ENCODE peak calls at places on chromosome X, in five cellular contexts. One of them, this sample, is unnamed.

GRCh38 chrX:63658920-63659319 is 126.1 kb downstream of the ARHGEF9 start:
- DNase-seq in heart right ventricle: peak
- DNase-seq in HepG2: no peak
- DNase-seq in GM20000: no peak
- DNase-seq in kidney: no peak
- DNase-seq in this sample: no peak

GRCh38 chrX:68640661-68641060 is 6.8 kb upstream of the STARD8 start:
- DNase-seq in heart right ventricle: no peak
- DNase-seq in HepG2: no peak
- DNase-seq in GM20000: no peak
- DNase-seq in kidney: no peak
- DNase-seq in this sample: no peak

GRCh38 chrX:130079824-130080406 is 30.4 kb downstream of the ELF4 start:
- DNase-seq in heart right ventricle: peak
- DNase-seq in HepG2: peak
- DNase-seq in GM20000: peak
- DNase-seq in kidney: no peak
- DNase-seq in this sample: peak

GRCh38 chrX:110795645-110796510 is at the start of gene CHRDL1:
- DNase-seq in heart right ventricle: no peak
- DNase-seq in HepG2: no peak
- DNase-seq in GM20000: no peak
- DNase-seq in kidney: peak
- DNase-seq in this sample: no peak

GRCh38 chrX:40411350-40412111 is 169.2 kb upstream of the ATP6AP2 start:
- DNase-seq in heart right ventricle: no peak
- DNase-seq in HepG2: peak
- DNase-seq in GM20000: no peak
- DNase-seq in kidney: no peak
- DNase-seq in this sample: no peak

GRCh38 chrX:119272882-119273806 is 37.1 kb downstream of the PGRMC1 start:
- DNase-seq in heart right ventricle: peak
- DNase-seq in HepG2: no peak
- DNase-seq in GM20000: peak
- DNase-seq in kidney: peak
- DNase-seq in this sample: no peak

GRCh38 chrX:25191403-25191802 is 175.6 kb upstream of the ARX start:
- DNase-seq in heart right ventricle: no peak
- DNase-seq in HepG2: no peak
- DNase-seq in GM20000: no peak
- DNase-seq in kidney: no peak
- DNase-seq in this sample: no peak

GRCh38 chrX:110671068-110671803 is 124.4 kb downstream of the CHRDL1 start:
- DNase-seq in heart right ventricle: no peak
- DNase-seq in HepG2: no peak
- DNase-seq in GM20000: no peak
- DNase-seq in kidney: no peak
- DNase-seq in this sample: no peak

GRCh38 chrX:17024896-17025295 is 78.4 kb downstream of the REPS2 start:
- DNase-seq in heart right ventricle: no peak
- DNase-seq in HepG2: peak
- DNase-seq in GM20000: no peak
- DNase-seq in kidney: peak
- DNase-seq in this sample: no peak

GRCh38 chrX:136627381-136627780 is 20.6 kb upstream of the CD40LG start:
- DNase-seq in heart right ventricle: no peak
- DNase-seq in HepG2: no peak
- DNase-seq in GM20000: no peak
- DNase-seq in kidney: no peak
- DNase-seq in this sample: no peak

GRCh38 chrX:37509349-37509748 is 62.1 kb upstream of the LANCL3 start:
- DNase-seq in heart right ventricle: no peak
- DNase-seq in HepG2: no peak
- DNase-seq in GM20000: no peak
- DNase-seq in kidney: no peak
- DNase-seq in this sample: no peak

GRCh38 chrX:150848914-150849365 is 49.5 kb downstream of the CD99L2 start:
- DNase-seq in heart right ventricle: no peak
- DNase-seq in HepG2: peak
- DNase-seq in GM20000: no peak
- DNase-seq in kidney: no peak
- DNase-seq in this sample: no peak

DNA sequence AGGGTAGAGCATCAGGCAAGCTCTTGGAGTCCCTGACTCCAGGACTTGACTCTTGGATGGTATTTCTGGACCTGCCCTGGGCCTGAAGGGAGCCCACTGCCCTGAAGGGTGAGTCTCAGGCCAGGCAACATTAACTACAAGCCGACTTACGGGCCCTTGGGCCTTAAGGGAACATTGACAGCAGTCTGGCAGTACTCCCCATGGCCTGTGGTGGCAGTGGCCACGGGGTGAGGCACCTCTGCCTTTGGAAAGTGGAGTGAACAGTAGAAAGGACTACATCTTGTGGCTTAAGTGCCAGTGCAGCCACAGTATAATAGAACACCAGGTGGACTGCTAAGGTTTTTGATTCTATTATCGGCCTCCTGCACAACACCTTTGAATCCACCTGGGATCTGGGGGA is 36.3 kb downstream of the SH3BGRL start:
- DNase-seq in heart right ventricle: no peak
- DNase-seq in HepG2: no peak
- DNase-seq in GM20000: no peak
- DNase-seq in kidney: no peak
- DNase-seq in this sample: no peak
- TF ChIP-seq CTCF in heart right ventricle: no peak
- TF ChIP-seq CTCF in HepG2: no peak
- TF ChIP-seq CTCF in GM20000: no peak
- TF ChIP-seq CTCF in kidney: no peak
- TF ChIP-seq CTCF in this sample: no peak

GRCh38 chrX:83508006-83508405 is at the start of gene POU3F4:
- DNase-seq in heart right ventricle: no peak
- DNase-seq in HepG2: no peak
- DNase-seq in GM20000: no peak
- DNase-seq in kidney: peak
- DNase-seq in this sample: no peak
- TF ChIP-seq CTCF in heart right ventricle: no peak
- TF ChIP-seq CTCF in HepG2: no peak
- TF ChIP-seq CTCF in GM20000: no peak
- TF ChIP-seq CTCF in kidney: no peak
- TF ChIP-seq CTCF in this sample: no peak

GRCh38 chrX:70088791-70089190 is 26.5 kb downstream of the OTUD6A start:
- DNase-seq in heart right ventricle: no peak
- DNase-seq in HepG2: no peak
- DNase-seq in GM20000: no peak
- DNase-seq in kidney: no peak
- DNase-seq in this sample: no peak
- TF ChIP-seq CTCF in heart right ventricle: no peak
- TF ChIP-seq CTCF in HepG2: no peak
- TF ChIP-seq CTCF in GM20000: no peak
- TF ChIP-seq CTCF in kidney: no peak
- TF ChIP-seq CTCF in this sample: no peak

GRCh38 chrX:1784773-1785172 is 169.9 kb downstream of the ASMT start:
- DNase-seq in heart right ventricle: no peak
- DNase-seq in HepG2: no peak
- DNase-seq in GM20000: no peak
- DNase-seq in kidney: no peak
- DNase-seq in this sample: no peak
- TF ChIP-seq CTCF in heart right ventricle: no peak
- TF ChIP-seq CTCF in HepG2: no peak
- TF ChIP-seq CTCF in GM20000: no peak
- TF ChIP-seq CTCF in kidney: no peak
- TF ChIP-seq CTCF in this sample: peak

GRCh38 chrX:7147978-7148824 is at the start of gene PUDP:
- DNase-seq in heart right ventricle: peak
- DNase-seq in HepG2: peak
- DNase-seq in GM20000: peak
- DNase-seq in kidney: peak
- DNase-seq in this sample: peak
- TF ChIP-seq CTCF in heart right ventricle: peak
- TF ChIP-seq CTCF in HepG2: peak
- TF ChIP-seq CTCF in GM20000: no peak
- TF ChIP-seq CTCF in kidney: no peak
- TF ChIP-seq CTCF in this sample: peak

GRCh38 chrX:134570509-134570846 is 87.8 kb downstream of the PLAC1 start:
- DNase-seq in heart right ventricle: no peak
- DNase-seq in HepG2: no peak
- DNase-seq in GM20000: no peak
- DNase-seq in kidney: no peak
- DNase-seq in this sample: no peak

GRCh38 chrX:134570899-134571298 is 87.4 kb downstream of the PLAC1 start:
- DNase-seq in heart right ventricle: no peak
- DNase-seq in HepG2: no peak
- DNase-seq in GM20000: no peak
- DNase-seq in kidney: no peak
- DNase-seq in this sample: no peak

GRCh38 chrX:134571831-134572230 is 86.4 kb downstream of the PLAC1 start:
- DNase-seq in heart right ventricle: no peak
- DNase-seq in HepG2: no peak
- DNase-seq in GM20000: no peak
- DNase-seq in kidney: no peak
- DNase-seq in this sample: no peak

GRCh38 chrX:134572816-134573682 is 85.2 kb downstream of the PLAC1 start:
- DNase-seq in heart right ventricle: no peak
- DNase-seq in HepG2: no peak
- DNase-seq in GM20000: no peak
- DNase-seq in kidney: no peak
- DNase-seq in this sample: no peak

GRCh38 chrX:134573683-134574035 is 84.6 kb downstream of the PLAC1 start:
- DNase-seq in heart right ventricle: no peak
- DNase-seq in HepG2: no peak
- DNase-seq in GM20000: no peak
- DNase-seq in kidney: no peak
- DNase-seq in this sample: no peak
- TF ChIP-seq CTCF in heart right ventricle: no peak
- TF ChIP-seq CTCF in HepG2: no peak
- TF ChIP-seq CTCF in GM20000: no peak
- TF ChIP-seq CTCF in kidney: no peak
- TF ChIP-seq CTCF in this sample: no peak

DNA sequence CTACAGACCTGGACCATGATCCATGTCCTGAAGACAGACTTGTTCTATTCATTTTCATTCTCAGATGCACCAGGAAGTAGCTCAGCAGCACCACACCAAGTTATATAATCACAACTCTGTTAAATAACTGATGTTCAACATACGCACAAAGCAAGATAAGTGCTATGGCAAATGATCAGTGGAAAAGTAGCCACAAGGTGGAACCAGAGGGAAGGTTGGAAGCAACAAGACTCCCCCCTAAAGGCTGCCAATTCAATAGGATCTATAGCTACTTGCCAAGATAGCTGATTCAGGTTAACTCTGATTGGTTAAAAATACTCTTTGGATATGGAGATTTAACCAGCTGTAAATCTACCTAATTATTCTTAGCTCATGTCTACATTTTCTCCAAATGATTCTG is 23.7 kb upstream of the FAM47B start:
- DNase-seq in heart right ventricle: peak
- DNase-seq in HepG2: peak
- DNase-seq in GM20000: no peak
- DNase-seq in kidney: no peak
- DNase-seq in this sample: no peak
- TF ChIP-seq CTCF in heart right ventricle: peak
- TF ChIP-seq CTCF in HepG2: no peak
- TF ChIP-seq CTCF in GM20000: no peak
- TF ChIP-seq CTCF in kidney: peak
- TF ChIP-seq CTCF in this sample: no peak

DNA sequence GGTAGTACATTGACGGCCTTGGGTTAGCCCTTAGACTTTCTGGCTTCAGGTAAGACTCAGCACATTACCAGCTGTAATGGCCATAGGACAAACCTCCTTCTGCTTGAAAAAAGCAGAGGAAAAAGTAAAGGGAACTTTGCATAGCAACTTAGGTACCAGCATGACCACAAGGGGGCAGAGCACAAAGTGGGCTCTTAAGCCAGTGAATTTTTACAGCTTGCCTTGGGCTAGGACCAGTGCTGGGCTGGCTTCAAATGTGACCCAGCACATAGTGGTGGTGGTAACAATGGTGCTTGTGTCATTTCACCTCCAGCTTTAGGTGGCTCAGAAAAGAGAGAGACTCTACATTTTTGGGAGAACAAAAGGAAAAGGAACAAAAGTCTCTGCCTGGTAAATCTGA is 66.1 kb downstream of the KLHL4 start:
- DNase-seq in heart right ventricle: no peak
- DNase-seq in HepG2: peak
- DNase-seq in GM20000: no peak
- DNase-seq in kidney: no peak
- DNase-seq in this sample: no peak
- TF ChIP-seq CTCF in heart right ventricle: peak
- TF ChIP-seq CTCF in HepG2: peak
- TF ChIP-seq CTCF in GM20000: no peak
- TF ChIP-seq CTCF in kidney: no peak
- TF ChIP-seq CTCF in this sample: peak

GRCh38 chrX:96126182-96126581 is 558.5 kb upstream of the DIAPH2 start:
- DNase-seq in heart right ventricle: no peak
- DNase-seq in HepG2: no peak
- DNase-seq in GM20000: no peak
- DNase-seq in kidney: no peak
- DNase-seq in this sample: no peak
- TF ChIP-seq CTCF in heart right ventricle: no peak
- TF ChIP-seq CTCF in HepG2: no peak
- TF ChIP-seq CTCF in GM20000: no peak
- TF ChIP-seq CTCF in kidney: no peak
- TF ChIP-seq CTCF in this sample: no peak

This sample was measured in GM13977.